ENCODE peak calls at places on chromosomes 13 and 19, in six cellular contexts. P, U, N, Z, R and L are unnamed samples.

GRCh38 chr19:3034194-3034844 is 5.2 kb upstream of the TLE2 start:
- DNase-seq in P (peak), Z (no peak), N (no peak), U (no peak), R (no peak), L (no peak)

GRCh38 chr13:68927387-68928026 is 1180.1 kb upstream of the ATXN8OS start:
- DNase-seq in N (peak), R (no peak), P (peak), Z (no peak), U (no peak), L (peak)

GRCh38 chr19:42074513-42075363 is 1.2 kb upstream of the ZNF574 start:
- DNase-seq in P (no peak), N (peak), U (no peak), Z (no peak), R (peak), L (peak)

GRCh38 chr13:102317593-102317992 is 84.3 kb downstream of the FGF14 start:
- DNase-seq in R (peak), N (peak), P (peak), Z (peak), U (no peak), L (no peak)

GRCh38 chr19:48539503-48540096 is 12.4 kb upstream of the SULT2B1 start:
- DNase-seq in Z (no peak), P (peak), U (peak), R (peak), N (no peak), L (no peak)

GRCh38 chr19:15871570-15871969 is 26.3 kb downstream of the CYP4F2 start:
- DNase-seq in U (no peak), R (no peak), N (no peak), P (no peak), Z (no peak), L (no peak)

GRCh38 chr19:41411094-41411493 is 13.5 kb downstream of the BCKDHA start:
- DNase-seq in P (no peak), U (no peak), Z (no peak), N (no peak), R (no peak), L (no peak)

GRCh38 chr13:110524484-110525254 is 36.9 kb downstream of the RAB20 start:
- DNase-seq in Z (peak), U (no peak), P (no peak), R (peak), N (peak), L (peak)

GRCh38 chr13:65679240-65679639 is 1550.9 kb downstream of the PCDH9 start:
- DNase-seq in R (no peak), P (peak), Z (no peak), U (no peak), N (no peak), L (no peak)

GRCh38 chr13:30796132-30796832 is 60.9 kb downstream of the ALOX5AP start:
- DNase-seq in U (no peak), N (peak), R (no peak), P (peak), Z (no peak), L (peak)

GRCh38 chr13:63690672-63691071 is 2275.0 kb upstream of the PCDH20 start:
- DNase-seq in Z (no peak), N (no peak), R (no peak), U (no peak), P (no peak), L (no peak)

GRCh38 chr13:25286308-25286968 is 850 bp downstream of the MTMR6 start:
- DNase-seq in N (peak), R (peak), P (peak), Z (no peak), U (peak), L (peak)

GRCh38 chr19:38706792-38707511 is 37.3 kb downstream of the CAPN12 start:
- DNase-seq in R (no peak), P (no peak), U (no peak), Z (no peak), N (no peak), L (no peak)

GRCh38 chr19:49447485-49448431 is 3.9 kb downstream of the PIH1D1 start:
- DNase-seq in R (peak), P (no peak), U (no peak), N (peak), Z (no peak), L (no peak)

GRCh38 chr13:110014719-110015118 is 228.3 kb upstream of the IRS2 start:
- DNase-seq in Z (no peak), P (peak), N (no peak), R (no peak), U (no peak), L (peak)

GRCh38 chr19:18223860-18224524 is 2.2 kb downstream of the PDE4C start:
- DNase-seq in Z (no peak), R (peak), N (peak), U (peak), P (no peak), L (peak)

GRCh38 chr19:53463263-53463662 is 4.3 kb upstream of the ZNF813 start:
- DNase-seq in Z (no peak), U (peak), R (peak), N (peak), P (peak), L (no peak)

GRCh38 chr19:40862785-40863184 is 12.5 kb upstream of the CYP2A6 start:
- DNase-seq in R (no peak), P (peak), N (no peak), Z (no peak), U (no peak), L (no peak)

GRCh38 chr13:77509221-77509620 is 26.3 kb upstream of the SCEL start:
- DNase-seq in P (peak), N (no peak), Z (no peak), R (no peak), U (no peak), L (no peak)

GRCh38 chr13:98265669-98266551 is 88.8 kb upstream of the RNF113B start:
- DNase-seq in N (peak), R (peak), P (peak), U (no peak), Z (no peak), L (no peak)

GRCh38 chr19:18507021-18507726 is 14.7 kb downstream of the ELL start:
- DNase-seq in Z (peak), N (no peak), U (peak), R (peak), P (no peak), L (no peak)

GRCh38 chr13:103006706-103007426 is 59.4 kb downstream of the SLC10A2 start:
- DNase-seq in U (no peak), N (no peak), P (no peak), Z (no peak), R (no peak), L (no peak)

GRCh38 chr19:47633516-47633915 is 24.6 kb downstream of the BICRA start:
- DNase-seq in R (no peak), P (no peak), Z (no peak), U (no peak), N (no peak), L (peak)

GRCh38 chr19:28396259-28396940 is 816.6 kb downstream of the UQCRFS1 start:
- DNase-seq in N (peak), P (no peak), U (no peak), R (no peak), Z (no peak), L (no peak)

GRCh38 chr19:14005381-14006084 is 587 bp downstream of the RFX1 start:
- DNase-seq in U (peak), N (peak), Z (peak), P (peak), R (peak), L (peak)

GRCh38 chr19:57171551-57172081 is 4.3 kb upstream of the DUXA start:
- DNase-seq in R (peak), Z (no peak), U (peak), P (peak), N (peak), L (peak)

GRCh38 chr19:1467512-1468273 is 11.3 kb downstream of the C19orf25 start:
- DNase-seq in P (no peak), R (no peak), U (no peak), N (no peak), Z (no peak), L (no peak)

GRCh38 chr19:18763674-18764590 is 27.2 kb downstream of the COMP start:
- DNase-seq in P (no peak), R (no peak), Z (no peak), N (no peak), U (no peak), L (peak)

GRCh38 chr19:11279505-11280236 is 16.3 kb upstream of the TSPAN16 start:
- DNase-seq in Z (no peak), P (no peak), R (no peak), N (no peak), U (no peak), L (no peak)

GRCh38 chr19:29487432-29487831 is 38.4 kb upstream of the VSTM2B start:
- DNase-seq in N (no peak), Z (no peak), U (no peak), R (no peak), P (no peak), L (no peak)

GRCh38 chr19:32357720-32358119 is 12.3 kb downstream of the ZNF507 start:
- DNase-seq in Z (no peak), P (peak), R (no peak), U (no peak), N (no peak), L (no peak)

GRCh38 chr13:113437408-113438010 is 15.8 kb downstream of the ADPRHL1 start:
- DNase-seq in R (no peak), Z (no peak), N (no peak), P (no peak), U (no peak), L (no peak)

GRCh38 chr13:112894423-112894672 is 74.7 kb upstream of the MCF2L start:
- DNase-seq in R (no peak), Z (no peak), U (no peak), N (no peak), P (no peak), L (no peak)

GRCh38 chr13:32391101-32391620 is 36.8 kb downstream of the N4BP2L1 start:
- DNase-seq in Z (no peak), U (no peak), P (no peak), R (no peak), N (no peak), L (no peak)
- H3K27ac ChIP-seq in Z (no peak), U (no peak), P (no peak), R (no peak), N (no peak), L (no peak)

DNA sequence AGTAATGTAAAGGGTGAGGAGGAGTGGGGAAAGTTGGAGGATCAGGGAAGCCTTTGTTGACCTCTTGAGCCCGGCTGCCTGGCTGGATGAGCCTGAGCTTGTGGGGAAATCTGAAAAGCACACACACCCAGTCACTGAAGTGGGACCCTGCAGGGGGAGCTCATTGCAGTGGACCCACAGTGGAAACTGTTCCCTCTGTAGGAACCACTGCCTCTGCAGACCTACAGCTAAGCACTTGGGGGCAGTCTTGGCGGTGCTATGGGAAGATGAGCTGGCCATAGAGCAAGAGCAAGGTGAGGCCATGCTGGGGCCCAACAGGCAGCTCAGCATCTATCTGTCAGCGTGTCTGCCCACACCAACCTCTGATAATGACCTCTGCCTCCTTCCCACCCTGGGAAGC is 294.8 kb downstream of the TSHZ3 start:
- DNase-seq in Z (no peak), U (no peak), R (peak), N (peak), P (peak), L (peak)
- TF ChIP-seq CTCF in Z (no peak), U (no peak), R (peak), N (no peak), P (peak), L (no peak)

GRCh38 chr13:106499905-106500304 is 35.6 kb downstream of the EFNB2 start:
- DNase-seq in P (no peak), R (no peak), Z (no peak), N (no peak), U (no peak), L (no peak)
- H3K27ac ChIP-seq in P (no peak), R (no peak), Z (no peak), N (peak), U (peak), L (no peak)

DNA sequence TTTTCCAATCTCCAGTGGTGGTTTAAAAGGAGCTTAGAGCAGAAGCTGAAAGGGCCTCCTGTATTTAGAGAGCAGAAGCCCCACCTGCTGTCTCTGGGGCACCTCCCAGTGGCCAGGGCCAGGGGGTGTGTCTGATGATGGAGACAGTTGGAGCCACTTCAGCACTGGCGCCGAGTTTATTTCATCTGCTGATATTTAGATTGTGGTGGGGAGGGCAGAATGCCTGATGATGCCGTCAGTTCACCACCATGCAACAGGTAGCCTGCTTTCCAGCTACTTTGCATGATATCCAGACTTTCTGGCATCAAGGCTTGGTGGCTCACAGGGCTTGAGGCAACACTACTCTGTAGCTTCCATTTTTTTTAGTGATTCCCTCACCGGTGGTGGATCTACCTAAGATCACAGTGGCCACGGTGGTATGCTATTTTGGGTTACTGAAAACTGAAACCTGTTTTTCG is 371.9 kb downstream of the KCNRG start:
- DNase-seq in N (peak), R (peak), P (peak), Z (no peak), U (peak), L (no peak)
- TF ChIP-seq CTCF in N (no peak), R (peak), P (peak), Z (peak), U (peak), L (no peak)

GRCh38 chr13:78610381-78610883 is 7.1 kb upstream of the POU4F1 start:
- DNase-seq in R (no peak), U (no peak), P (peak), Z (no peak), N (no peak), L (no peak)

GRCh38 chr13:78608254-78608704 is 4.9 kb upstream of the POU4F1 start:
- DNase-seq in U (no peak), P (no peak), N (no peak), R (no peak), Z (no peak), L (no peak)

GRCh38 chr13:78608705-78609463 is 5.5 kb upstream of the POU4F1 start:
- DNase-seq in R (no peak), U (no peak), N (no peak), P (peak), Z (no peak), L (no peak)

GRCh38 chr13:78611040-78611439 is 7.7 kb upstream of the POU4F1 start:
- DNase-seq in Z (no peak), R (no peak), N (no peak), P (no peak), U (no peak), L (no peak)

GRCh38 chr13:78609464-78610205 is 6.3 kb upstream of the POU4F1 start:
- DNase-seq in N (no peak), U (no peak), R (no peak), Z (no peak), P (peak), L (no peak)
- H3K27ac ChIP-seq in N (no peak), U (no peak), R (no peak), Z (no peak), P (no peak), L (no peak)

DNA sequence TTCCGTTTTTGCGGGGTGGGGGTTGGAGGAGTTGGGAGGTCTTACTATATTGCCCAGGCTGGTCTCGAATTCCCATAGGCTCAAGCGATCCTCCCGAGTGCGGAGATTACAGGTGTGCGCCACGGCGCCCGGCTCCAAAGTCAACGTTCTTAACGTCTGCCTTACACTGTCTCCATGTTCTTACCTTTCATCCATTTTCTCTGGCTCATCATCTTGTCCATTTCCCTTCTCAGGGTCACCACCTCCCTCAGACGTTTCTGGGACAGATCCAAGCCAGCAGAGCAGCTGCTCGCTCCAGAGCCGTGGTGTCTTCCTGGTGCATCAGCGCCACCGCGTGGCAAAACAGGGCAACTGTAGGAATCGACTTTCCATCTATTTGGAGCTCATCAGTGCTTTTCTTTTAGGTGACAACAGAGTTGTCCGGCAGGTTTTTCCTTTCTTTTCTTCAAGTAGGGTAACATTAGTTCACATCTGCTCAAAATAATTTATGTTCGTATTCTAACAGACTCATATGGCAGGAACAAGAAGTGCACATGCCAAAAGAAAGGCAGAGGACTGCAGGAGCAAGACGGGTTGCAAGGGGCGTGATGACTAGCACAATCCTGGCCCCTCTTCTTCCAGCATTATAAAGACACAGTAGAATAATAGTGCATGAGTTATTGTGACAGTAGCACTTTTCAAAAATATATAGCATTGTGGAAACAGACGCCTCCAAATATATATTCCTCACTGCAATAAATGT is 103.1 kb upstream of the ABCC4 start:
- DNase-seq in N (peak), P (peak), Z (peak), R (peak), U (peak), L (peak)
- TF ChIP-seq CTCF in N (peak), P (peak), Z (peak), R (peak), U (peak), L (peak)